ENCODE peak calls at places on chromosome 17, in ten cellular contexts. Z is fibroblast of gingiva, C is mammary epithelial cell, R is heart right ventricle, B is amniotic stem cell, Y is EL, U is NCI-H1436 treated with DMSO at 0.1 percent for 48 hours, V is AG08395, W is activated gamma-delta T cell treated with Interleukin-2 at 50 U/mL for 16 hours, A is head of caudate nucleus. E is an unnamed sample.

GRCh38 chr17:64938925-64939474 is 19.7 kb upstream of the LRRC37A3 start:
- DNase-seq in Z (no peak), C (no peak), R (peak), B (no peak), Y (peak), U (no peak), V (peak), W (peak), A (peak), E (no peak)

GRCh38 chr17:77332034-77332971 is 191.5 kb downstream of the SEC14L1 start:
- DNase-seq in Z (no peak), C (no peak), R (peak), B (no peak), Y (no peak), U (no peak), V (no peak), W (peak), A (peak), E (no peak)

GRCh38 chr17:45889579-45889978 is 4.8 kb upstream of the MAPT start:
- DNase-seq in Z (no peak), C (no peak), R (no peak), B (no peak), Y (no peak), U (no peak), V (no peak), W (no peak), A (no peak), E (no peak)

GRCh38 chr17:27086526-27086925 is 207.4 kb upstream of the WSB1 start:
- DNase-seq in Z (no peak), C (no peak), R (no peak), B (no peak), Y (no peak), U (no peak), V (no peak), W (no peak), A (no peak), E (no peak)

GRCh38 chr17:14098246-14098645 is 28.9 kb downstream of the COX10 start:
- DNase-seq in Z (no peak), C (peak), R (no peak), B (no peak), Y (no peak), U (no peak), V (no peak), W (no peak), A (no peak), E (no peak)

GRCh38 chr17:80779336-80779735 is 212.3 kb upstream of the CHMP6 start:
- DNase-seq in Z (no peak), C (no peak), R (no peak), B (no peak), Y (no peak), U (no peak), V (no peak), W (no peak), A (peak), E (no peak)

GRCh38 chr17:82551779-82552457 is 32.4 kb downstream of the FOXK2 start:
- DNase-seq in Z (peak), C (peak), R (peak), B (peak), Y (peak), U (peak), V (peak), W (peak), A (peak), E (no peak)

GRCh38 chr17:31686495-31686894 is 172.5 kb downstream of the COPRS start:
- DNase-seq in Z (no peak), C (no peak), R (no peak), B (no peak), Y (no peak), U (no peak), V (no peak), W (no peak), A (no peak), E (no peak)

GRCh38 chr17:56785396-56785795 is 48.3 kb downstream of the C17orf67 start:
- DNase-seq in Z (peak), C (peak), R (no peak), B (no peak), Y (peak), U (no peak), V (peak), W (no peak), A (no peak), E (no peak)

GRCh38 chr17:55159251-55159650 is 105.5 kb upstream of the HLF start:
- DNase-seq in Z (peak), C (no peak), R (no peak), B (no peak), Y (peak), U (no peak), V (peak), W (no peak), A (no peak), E (no peak)

E was measured in NCI-H1417 treated with DMSO at 0.1 percent for 48 hours.